ENCODE peak calls at places on chromosome 1, in seven cellular contexts. I, J, W, G, A, D and E are unnamed samples.

GRCh38 chr1:45647248-45648021 is 23.6 kb upstream of the CCDC17 start:
- DNase-seq in I (no peak), J (no peak), W (no peak), G (no peak), A (no peak), D (no peak), E (peak)

GRCh38 chr1:43868741-43869067 is 64.9 kb upstream of the ARTN start:
- DNase-seq in I (no peak), J (no peak), W (no peak), G (peak), A (peak), D (peak), E (peak)

GRCh38 chr1:94819945-94820746 is at the start of gene SLC44A3:
- DNase-seq in I (no peak), J (no peak), W (peak), G (peak), A (no peak), D (peak), E (peak)

GRCh38 chr1:229159668-229160544 is 111.0 kb upstream of the RAB4A start:
- DNase-seq in I (peak), J (no peak), W (no peak), G (no peak), A (no peak), D (no peak), E (no peak)

GRCh38 chr1:69404486-69404885 is 163.2 kb upstream of the LRRC7 start:
- DNase-seq in I (no peak), J (no peak), W (no peak), G (no peak), A (no peak), D (no peak), E (no peak)

GRCh38 chr1:29569971-29570634 is 333.8 kb downstream of the PTPRU start:
- DNase-seq in I (no peak), J (no peak), W (no peak), G (peak), A (no peak), D (peak), E (peak)

GRCh38 chr1:77975386-77975785 is 3.5 kb downstream of the FUBP1 start:
- DNase-seq in I (no peak), J (no peak), W (no peak), G (peak), A (no peak), D (peak), E (no peak)

GRCh38 chr1:230849451-230850194 is 18.7 kb downstream of the C1orf198 start:
- DNase-seq in I (no peak), J (no peak), W (no peak), G (peak), A (peak), D (peak), E (peak)

GRCh38 chr1:195606483-195606882 is 1001.8 kb downstream of the KCNT2 start:
- DNase-seq in I (no peak), J (no peak), W (no peak), G (no peak), A (no peak), D (no peak), E (no peak)

GRCh38 chr1:39981957-39982356 is 27.0 kb downstream of the MFSD2A start:
- DNase-seq in I (no peak), J (no peak), W (no peak), G (peak), A (no peak), D (peak), E (no peak)

GRCh38 chr1:9722378-9722749 is 70.8 kb downstream of the PIK3CD start:
- DNase-seq in I (no peak), J (no peak), W (no peak), G (no peak), A (no peak), D (no peak), E (no peak)